ENCODE peak calls at places on chromosomes 12 and 14, in four cellular contexts. R, O, Q and S are unnamed samples.

GRCh38 chr12:28905220-28905940 is 243.7 kb upstream of the FAR2 start:
- DNase-seq in R (no peak), O (peak), Q (no peak), S (no peak)

GRCh38 chr12:14991069-14991468 is 18.2 kb downstream of the PDE6H start:
- DNase-seq in R (no peak), O (no peak), Q (no peak), S (no peak)

GRCh38 chr12:102435827-102436436 is 44.4 kb downstream of the IGF1 start:
- DNase-seq in R (no peak), O (no peak), Q (no peak), S (no peak)

GRCh38 chr14:95156153-95156764 is 1.1 kb downstream of the DICER1 start:
- DNase-seq in R (peak), O (peak), Q (no peak), S (no peak)

GRCh38 chr12:45192041-45192695 is 23.7 kb upstream of the ANO6 start:
- DNase-seq in R (no peak), O (peak), Q (peak), S (peak)

GRCh38 chr14:75705014-75705413 is 44.0 kb downstream of the TTLL5 start:
- DNase-seq in R (no peak), O (no peak), Q (no peak), S (no peak)

GRCh38 chr14:64684091-64684490 is 20.1 kb upstream of the PLEKHG3 start:
- DNase-seq in R (no peak), O (no peak), Q (no peak), S (no peak)

GRCh38 chr14:95260537-95261440 is 58.9 kb downstream of the CLMN start:
- DNase-seq in R (no peak), O (peak), Q (no peak), S (peak)

GRCh38 chr14:93269341-93270068 is 62.4 kb downstream of the UBR7 start:
- DNase-seq in R (peak), O (peak), Q (peak), S (no peak)

GRCh38 chr12:15152864-15153263 is 68.4 kb downstream of the RERG start:
- DNase-seq in R (no peak), O (peak), Q (peak), S (peak)

GRCh38 chr14:64960762-64961276 is 11.3 kb downstream of the RAB15 start:
- DNase-seq in R (no peak), O (no peak), Q (no peak), S (no peak)

GRCh38 chr14:66099931-66100330 is 386.2 kb upstream of the CCDC196 start:
- DNase-seq in R (no peak), O (peak), Q (no peak), S (no peak)

GRCh38 chr12:98418357-98419075 is 96.9 kb upstream of the TMPO start:
- DNase-seq in R (peak), O (peak), Q (peak), S (peak)

GRCh38 chr14:91299483-91300115 is 55.1 kb upstream of the GPR68 start:
- DNase-seq in R (no peak), O (peak), Q (no peak), S (no peak)